ENCODE peak calls at places on chromosomes 1 and 21, in eight cellular contexts. W, R, E, T, U, X, H and G are unnamed samples.

GRCh38 chr21:33069994-33070811 is at the start of gene OLIG1:
- DNase-seq in W (no peak), R (peak), E (no peak), T (no peak), U (peak), X (peak), H (no peak), G (no peak)

GRCh38 chr1:2552189-2552588 is 4.0 kb upstream of the TNFRSF14 start:
- DNase-seq in W (no peak), R (no peak), E (no peak), T (no peak), U (no peak), X (no peak), H (no peak), G (no peak)

GRCh38 chr1:89261926-89262540 is 10.6 kb downstream of the GBP5 start:
- DNase-seq in W (no peak), R (peak), E (no peak), T (peak), U (no peak), X (no peak), H (no peak), G (no peak)

GRCh38 chr21:35952651-35953340 is 107.5 kb downstream of the SETD4 start:
- DNase-seq in W (no peak), R (no peak), E (no peak), T (no peak), U (no peak), X (no peak), H (no peak), G (no peak)

GRCh38 chr1:29649375-29650040 is 413.2 kb downstream of the PTPRU start:
- DNase-seq in W (no peak), R (peak), E (no peak), T (peak), U (no peak), X (no peak), H (no peak), G (no peak)

GRCh38 chr1:228920791-228921190 is 185.5 kb downstream of the RHOU start:
- DNase-seq in W (no peak), R (no peak), E (no peak), T (no peak), U (no peak), X (no peak), H (no peak), G (no peak)

GRCh38 chr1:204684206-204684536 is 1.4 kb downstream of the LRRN2 start:
- DNase-seq in W (no peak), R (peak), E (no peak), T (no peak), U (no peak), X (no peak), H (no peak), G (no peak)

GRCh38 chr1:36397083-36397377 is 678 bp downstream of the LSM10 start:
- DNase-seq in W (no peak), R (no peak), E (no peak), T (no peak), U (no peak), X (no peak), H (no peak), G (no peak)

GRCh38 chr1:10514490-10515235 is 39.9 kb downstream of the PEX14 start:
- DNase-seq in W (no peak), R (peak), E (no peak), T (no peak), U (peak), X (no peak), H (no peak), G (no peak)

GRCh38 chr1:116971481-116971880 is 30.1 kb upstream of the CD101 start:
- DNase-seq in W (no peak), R (no peak), E (no peak), T (no peak), U (no peak), X (no peak), H (no peak), G (no peak)

GRCh38 chr1:31595836-31596736 is 19.8 kb downstream of the TINAGL1 start:
- DNase-seq in W (no peak), R (no peak), E (no peak), T (no peak), U (no peak), X (no peak), H (no peak), G (no peak)

GRCh38 chr1:93638981-93639380 is 42.7 kb downstream of the BCAR3 start:
- DNase-seq in W (no peak), R (peak), E (no peak), T (no peak), U (no peak), X (no peak), H (no peak), G (no peak)

GRCh38 chr1:154988053-154988954 is 5.1 kb upstream of the LENEP start:
- DNase-seq in W (no peak), R (no peak), E (no peak), T (no peak), U (no peak), X (no peak), H (no peak), G (no peak)

GRCh38 chr1:165288301-165289120 is 68.0 kb downstream of the LMX1A start:
- DNase-seq in W (no peak), R (peak), E (no peak), T (no peak), U (peak), X (no peak), H (peak), G (no peak)

GRCh38 chr1:109760581-109761226 is 3.0 kb downstream of the EPS8L3 start:
- DNase-seq in W (no peak), R (no peak), E (no peak), T (peak), U (no peak), X (peak), H (peak), G (no peak)

GRCh38 chr1:24912359-24913273 is 17.5 kb downstream of the RUNX3 start:
- DNase-seq in W (no peak), R (no peak), E (no peak), T (no peak), U (no peak), X (no peak), H (no peak), G (no peak)

GRCh38 chr1:30378991-30379581 is 344.3 kb downstream of the MATN1 start:
- DNase-seq in W (peak), R (no peak), E (peak), T (peak), U (no peak), X (peak), H (no peak), G (no peak)

GRCh38 chr1:215824245-215824644 is 257.1 kb downstream of the KCTD3 start:
- DNase-seq in W (no peak), R (peak), E (no peak), T (no peak), U (no peak), X (no peak), H (no peak), G (no peak)

GRCh38 chr1:44590475-44590874 is 83.8 kb downstream of the TMEM53 start:
- DNase-seq in W (no peak), R (no peak), E (no peak), T (no peak), U (no peak), X (no peak), H (no peak), G (no peak)

DNA sequence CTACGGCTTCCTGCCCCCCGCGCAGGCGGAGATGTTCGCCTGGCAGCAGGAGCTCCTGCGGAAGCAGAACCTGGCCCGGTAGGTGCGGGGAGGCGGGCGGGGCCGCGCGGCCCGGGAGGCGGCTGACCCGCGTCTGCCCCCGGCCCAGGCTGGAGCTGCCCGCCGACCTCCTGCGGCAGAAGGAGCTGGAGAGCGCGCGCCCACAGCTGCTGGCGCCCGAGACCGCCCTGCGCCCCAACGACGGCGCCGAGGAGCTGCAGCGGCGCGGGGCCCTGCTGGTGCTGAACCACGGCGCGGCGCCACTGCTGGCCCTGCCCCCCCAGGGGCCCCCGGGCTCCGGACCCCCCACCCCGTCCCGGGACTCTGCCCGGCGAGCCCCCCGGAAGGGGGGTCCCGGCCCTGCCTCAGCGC is 16.6 kb downstream of the NOC2L start:
- DNase-seq in W (no peak), R (peak), E (no peak), T (no peak), U (no peak), X (no peak), H (no peak), G (no peak)
- H3K4me3 ChIP-seq in W (peak), R (peak), E (no peak), T (no peak), U (peak), X (peak), H (peak), G (peak)

DNA sequence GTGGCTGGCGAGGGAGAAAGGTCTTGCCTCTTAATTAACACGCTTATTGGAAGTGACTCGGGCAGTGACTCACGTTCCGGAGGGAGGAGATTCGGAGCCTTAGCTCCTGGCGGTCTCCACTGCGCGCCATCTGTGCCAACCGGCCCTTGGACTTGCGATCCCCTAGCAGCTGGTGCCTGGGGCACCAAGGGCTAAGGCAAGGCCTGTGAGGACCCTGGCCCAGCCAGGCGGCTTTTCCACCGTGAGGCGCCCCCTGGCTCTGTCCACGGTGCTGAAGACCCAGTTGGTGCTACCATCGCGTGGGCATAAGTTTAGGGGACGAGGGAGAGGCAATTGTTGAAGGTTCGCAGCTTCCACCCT is 1.3 kb upstream of the SYT6 start:
- DNase-seq in W (no peak), R (peak), E (peak), T (no peak), U (no peak), X (no peak), H (no peak), G (no peak)
- H3K4me3 ChIP-seq in W (no peak), R (no peak), E (no peak), T (no peak), U (no peak), X (no peak), H (no peak), G (no peak)

GRCh38 chr1:156692958-156693857 is 12.2 kb downstream of the CRABP2 start:
- DNase-seq in W (no peak), R (peak), E (no peak), T (no peak), U (no peak), X (no peak), H (peak), G (no peak)
- H3K4me3 ChIP-seq in W (no peak), R (no peak), E (no peak), T (no peak), U (no peak), X (no peak), H (no peak), G (no peak)

GRCh38 chr1:198651685-198652400 is 13.0 kb downstream of the PTPRC start:
- DNase-seq in W (no peak), R (no peak), E (no peak), T (no peak), U (no peak), X (no peak), H (no peak), G (no peak)
- H3K4me3 ChIP-seq in W (no peak), R (no peak), E (no peak), T (no peak), U (no peak), X (no peak), H (no peak), G (no peak)

GRCh38 chr1:235651170-235651806 is 1.7 kb upstream of the GNG4 start:
- DNase-seq in W (no peak), R (no peak), E (no peak), T (no peak), U (no peak), X (no peak), H (no peak), G (no peak)
- H3K4me3 ChIP-seq in W (no peak), R (no peak), E (no peak), T (no peak), U (no peak), X (no peak), H (no peak), G (no peak)

DNA sequence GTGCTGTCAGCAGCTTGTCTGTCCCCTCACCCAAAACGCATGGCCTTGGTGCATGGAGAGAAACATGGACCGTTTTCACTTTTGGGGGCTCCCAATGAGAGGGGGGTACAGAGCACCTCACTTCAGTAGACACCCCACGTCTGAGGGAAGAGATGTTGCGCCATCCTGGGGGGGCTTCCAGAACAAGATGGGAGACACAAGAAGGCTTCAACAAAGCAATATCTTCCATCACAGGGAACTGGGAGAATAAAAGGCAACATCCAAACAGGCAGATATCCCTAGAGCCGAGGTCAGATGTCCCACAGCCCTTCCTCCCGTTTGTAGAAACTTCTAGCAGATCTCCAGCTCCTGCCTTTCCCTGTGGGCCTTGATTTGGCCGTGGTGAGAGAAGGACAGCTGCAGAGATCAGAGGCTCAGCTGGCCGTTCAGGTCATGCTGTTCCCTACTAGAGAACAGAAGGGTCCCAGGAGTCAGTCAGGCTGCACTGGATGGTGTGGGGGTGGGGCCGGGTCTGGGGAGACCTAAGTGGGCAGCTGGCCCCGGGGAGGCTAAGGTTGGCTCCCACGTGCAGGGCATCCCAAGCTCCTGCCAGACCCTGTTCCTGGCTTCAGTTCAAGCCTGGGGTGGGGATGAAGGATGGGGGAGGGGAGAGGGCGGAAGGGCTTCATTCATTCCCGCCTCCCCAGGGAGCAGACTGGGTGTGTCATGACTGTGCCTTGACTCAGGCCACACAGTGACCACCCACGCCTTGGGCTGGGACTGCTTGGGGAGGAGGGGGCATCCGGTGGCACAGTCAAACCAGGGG is 4.4 kb downstream of the PLOD1 start:
- DNase-seq in W (no peak), R (no peak), E (no peak), T (no peak), U (no peak), X (no peak), H (no peak), G (no peak)
- H3K4me3 ChIP-seq in W (peak), R (no peak), E (no peak), T (no peak), U (no peak), X (no peak), H (no peak), G (no peak)